ENCODE peak calls at places on chromosome 20, in nine cellular contexts. One of them, this sample, is unnamed.

GRCh38 chr20:45810191-45810590 is 2.3 kb upstream of the UBE2C start:
- DNase-seq in choroid plexus epithelial cell: no peak
- DNase-seq in Daoy: no peak
- DNase-seq in small intestine: no peak
- DNase-seq in amniotic stem cell: no peak
- DNase-seq in stimulated activated CD4-positive, alpha-beta T cell treated with anti-CD3 and anti-CD28 coated beads, TNF-alpha, amount 100 ng/mL, for 4 hours: no peak
- DNase-seq in central memory CD4-positive, alpha-beta T cell: no peak
- DNase-seq in adrenal gland: no peak
- DNase-seq in ACHN: no peak
- DNase-seq in this sample: no peak

GRCh38 chr20:25308671-25309394 is 60.9 kb downstream of the PYGB start:
- DNase-seq in choroid plexus epithelial cell: peak; percentile 93
- DNase-seq in Daoy: peak; percentile 82
- DNase-seq in small intestine: peak; percentile 22
- DNase-seq in amniotic stem cell: no peak
- DNase-seq in stimulated activated CD4-positive, alpha-beta T cell treated with anti-CD3 and anti-CD28 coated beads, TNF-alpha, amount 100 ng/mL, for 4 hours: no peak
- DNase-seq in central memory CD4-positive, alpha-beta T cell: no peak
- DNase-seq in adrenal gland: peak; percentile 41
- DNase-seq in ACHN: peak; percentile 83
- DNase-seq in this sample: peak; percentile 53

GRCh38 chr20:18154342-18154741 is 16.7 kb downstream of the KAT14 start:
- DNase-seq in choroid plexus epithelial cell: no peak
- DNase-seq in Daoy: no peak
- DNase-seq in small intestine: no peak
- DNase-seq in amniotic stem cell: no peak
- DNase-seq in stimulated activated CD4-positive, alpha-beta T cell treated with anti-CD3 and anti-CD28 coated beads, TNF-alpha, amount 100 ng/mL, for 4 hours: no peak
- DNase-seq in central memory CD4-positive, alpha-beta T cell: no peak
- DNase-seq in adrenal gland: no peak
- DNase-seq in ACHN: no peak
- DNase-seq in this sample: no peak

GRCh38 chr20:385448-385847 is 4.9 kb downstream of the TRIB3 start:
- DNase-seq in choroid plexus epithelial cell: no peak
- DNase-seq in Daoy: no peak
- DNase-seq in small intestine: no peak
- DNase-seq in amniotic stem cell: no peak
- DNase-seq in stimulated activated CD4-positive, alpha-beta T cell treated with anti-CD3 and anti-CD28 coated beads, TNF-alpha, amount 100 ng/mL, for 4 hours: no peak
- DNase-seq in central memory CD4-positive, alpha-beta T cell: no peak
- DNase-seq in adrenal gland: no peak
- DNase-seq in ACHN: no peak
- DNase-seq in this sample: no peak

GRCh38 chr20:58012731-58013510 is 215.5 kb downstream of the ANKRD60 start:
- DNase-seq in choroid plexus epithelial cell: no peak
- DNase-seq in Daoy: no peak
- DNase-seq in small intestine: no peak
- DNase-seq in amniotic stem cell: no peak
- DNase-seq in stimulated activated CD4-positive, alpha-beta T cell treated with anti-CD3 and anti-CD28 coated beads, TNF-alpha, amount 100 ng/mL, for 4 hours: no peak
- DNase-seq in central memory CD4-positive, alpha-beta T cell: no peak
- DNase-seq in adrenal gland: no peak
- DNase-seq in ACHN: no peak
- DNase-seq in this sample: no peak

GRCh38 chr20:51508780-51509179 is 33.7 kb downstream of the NFATC2 start:
- DNase-seq in choroid plexus epithelial cell: no peak
- DNase-seq in Daoy: no peak
- DNase-seq in small intestine: no peak
- DNase-seq in amniotic stem cell: no peak
- DNase-seq in stimulated activated CD4-positive, alpha-beta T cell treated with anti-CD3 and anti-CD28 coated beads, TNF-alpha, amount 100 ng/mL, for 4 hours: no peak
- DNase-seq in central memory CD4-positive, alpha-beta T cell: no peak
- DNase-seq in adrenal gland: no peak
- DNase-seq in ACHN: no peak
- DNase-seq in this sample: no peak

GRCh38 chr20:43188861-43189613 is 669 bp downstream of the PTPRT start:
- DNase-seq in choroid plexus epithelial cell: no peak
- DNase-seq in Daoy: no peak
- DNase-seq in small intestine: no peak
- DNase-seq in amniotic stem cell: no peak
- DNase-seq in stimulated activated CD4-positive, alpha-beta T cell treated with anti-CD3 and anti-CD28 coated beads, TNF-alpha, amount 100 ng/mL, for 4 hours: no peak
- DNase-seq in central memory CD4-positive, alpha-beta T cell: no peak
- DNase-seq in adrenal gland: no peak
- DNase-seq in ACHN: no peak
- DNase-seq in this sample: no peak

GRCh38 chr20:44738779-44739477 is 6.7 kb upstream of the KCNK15 start:
- DNase-seq in choroid plexus epithelial cell: peak; percentile 82
- DNase-seq in Daoy: peak; percentile 77
- DNase-seq in small intestine: peak; percentile 85
- DNase-seq in amniotic stem cell: no peak
- DNase-seq in stimulated activated CD4-positive, alpha-beta T cell treated with anti-CD3 and anti-CD28 coated beads, TNF-alpha, amount 100 ng/mL, for 4 hours: no peak
- DNase-seq in central memory CD4-positive, alpha-beta T cell: peak; percentile 33
- DNase-seq in adrenal gland: peak; percentile 59
- DNase-seq in ACHN: peak; percentile 71
- DNase-seq in this sample: peak; percentile 87

GRCh38 chr20:41072099-41072798 is 43.6 kb downstream of the TOP1 start:
- DNase-seq in choroid plexus epithelial cell: peak; percentile 88
- DNase-seq in Daoy: peak; percentile 71
- DNase-seq in small intestine: no peak
- DNase-seq in amniotic stem cell: peak; percentile 63
- DNase-seq in stimulated activated CD4-positive, alpha-beta T cell treated with anti-CD3 and anti-CD28 coated beads, TNF-alpha, amount 100 ng/mL, for 4 hours: no peak
- DNase-seq in central memory CD4-positive, alpha-beta T cell: no peak
- DNase-seq in adrenal gland: peak; percentile 58
- DNase-seq in ACHN: no peak
- DNase-seq in this sample: peak; percentile 61

GRCh38 chr20:22411568-22412450 is 172.6 kb downstream of the FOXA2 start:
- DNase-seq in choroid plexus epithelial cell: no peak
- DNase-seq in Daoy: peak; percentile 76
- DNase-seq in small intestine: peak; percentile 80
- DNase-seq in amniotic stem cell: no peak
- DNase-seq in stimulated activated CD4-positive, alpha-beta T cell treated with anti-CD3 and anti-CD28 coated beads, TNF-alpha, amount 100 ng/mL, for 4 hours: no peak
- DNase-seq in central memory CD4-positive, alpha-beta T cell: no peak
- DNase-seq in adrenal gland: peak; percentile 29
- DNase-seq in ACHN: peak; percentile 84
- DNase-seq in this sample: peak; percentile 92

GRCh38 chr20:46894579-46894958 is at the start of gene EYA2:
- DNase-seq in choroid plexus epithelial cell: no peak
- DNase-seq in Daoy: peak; percentile 48
- DNase-seq in small intestine: no peak
- DNase-seq in amniotic stem cell: no peak
- DNase-seq in stimulated activated CD4-positive, alpha-beta T cell treated with anti-CD3 and anti-CD28 coated beads, TNF-alpha, amount 100 ng/mL, for 4 hours: no peak
- DNase-seq in central memory CD4-positive, alpha-beta T cell: no peak
- DNase-seq in adrenal gland: no peak
- DNase-seq in ACHN: no peak
- DNase-seq in this sample: no peak

GRCh38 chr20:21127201-21127981 is 1.5 kb downstream of the KIZ start:
- DNase-seq in choroid plexus epithelial cell: no peak
- DNase-seq in Daoy: no peak
- DNase-seq in small intestine: peak; percentile 62
- DNase-seq in amniotic stem cell: no peak
- DNase-seq in stimulated activated CD4-positive, alpha-beta T cell treated with anti-CD3 and anti-CD28 coated beads, TNF-alpha, amount 100 ng/mL, for 4 hours: no peak
- DNase-seq in central memory CD4-positive, alpha-beta T cell: no peak
- DNase-seq in adrenal gland: no peak
- DNase-seq in ACHN: no peak
- DNase-seq in this sample: no peak

GRCh38 chr20:50592282-50593004 is 82.3 kb downstream of the PTPN1 start:
- DNase-seq in choroid plexus epithelial cell: no peak
- DNase-seq in Daoy: no peak
- DNase-seq in small intestine: no peak
- DNase-seq in amniotic stem cell: no peak
- DNase-seq in stimulated activated CD4-positive, alpha-beta T cell treated with anti-CD3 and anti-CD28 coated beads, TNF-alpha, amount 100 ng/mL, for 4 hours: no peak
- DNase-seq in central memory CD4-positive, alpha-beta T cell: no peak
- DNase-seq in adrenal gland: peak; percentile 70
- DNase-seq in ACHN: no peak
- DNase-seq in this sample: no peak

GRCh38 chr20:49345538-49345937 is 67.7 kb upstream of the ZNFX1 start:
- DNase-seq in choroid plexus epithelial cell: peak; percentile 33
- DNase-seq in Daoy: peak; percentile 73
- DNase-seq in small intestine: no peak
- DNase-seq in amniotic stem cell: peak; percentile 8
- DNase-seq in stimulated activated CD4-positive, alpha-beta T cell treated with anti-CD3 and anti-CD28 coated beads, TNF-alpha, amount 100 ng/mL, for 4 hours: no peak
- DNase-seq in central memory CD4-positive, alpha-beta T cell: no peak
- DNase-seq in adrenal gland: no peak
- DNase-seq in ACHN: peak; percentile 70
- DNase-seq in this sample: peak; percentile 51

GRCh38 chr20:2801459-2801728 is 967 bp upstream of the CPXM1 start:
- DNase-seq in choroid plexus epithelial cell: no peak
- DNase-seq in Daoy: no peak
- DNase-seq in small intestine: no peak
- DNase-seq in amniotic stem cell: no peak
- DNase-seq in stimulated activated CD4-positive, alpha-beta T cell treated with anti-CD3 and anti-CD28 coated beads, TNF-alpha, amount 100 ng/mL, for 4 hours: no peak
- DNase-seq in central memory CD4-positive, alpha-beta T cell: no peak
- DNase-seq in adrenal gland: no peak
- DNase-seq in ACHN: no peak
- DNase-seq in this sample: no peak

GRCh38 chr20:289693-290080 is 863 bp downstream of the C20orf96 start:
- DNase-seq in choroid plexus epithelial cell: no peak
- DNase-seq in Daoy: no peak
- DNase-seq in small intestine: no peak
- DNase-seq in amniotic stem cell: no peak
- DNase-seq in stimulated activated CD4-positive, alpha-beta T cell treated with anti-CD3 and anti-CD28 coated beads, TNF-alpha, amount 100 ng/mL, for 4 hours: no peak
- DNase-seq in central memory CD4-positive, alpha-beta T cell: no peak
- DNase-seq in adrenal gland: no peak
- DNase-seq in ACHN: no peak
- DNase-seq in this sample: no peak

GRCh38 chr20:33521461-33521860 is 31.6 kb downstream of the CBFA2T2 start:
- DNase-seq in choroid plexus epithelial cell: no peak
- DNase-seq in Daoy: no peak
- DNase-seq in small intestine: peak; percentile 36
- DNase-seq in amniotic stem cell: no peak
- DNase-seq in stimulated activated CD4-positive, alpha-beta T cell treated with anti-CD3 and anti-CD28 coated beads, TNF-alpha, amount 100 ng/mL, for 4 hours: no peak
- DNase-seq in central memory CD4-positive, alpha-beta T cell: no peak
- DNase-seq in adrenal gland: no peak
- DNase-seq in ACHN: no peak
- DNase-seq in this sample: no peak

GRCh38 chr20:13515291-13515690 is 123.4 kb downstream of the TASP1 start:
- DNase-seq in choroid plexus epithelial cell: no peak
- DNase-seq in Daoy: no peak
- DNase-seq in small intestine: no peak
- DNase-seq in amniotic stem cell: no peak
- DNase-seq in stimulated activated CD4-positive, alpha-beta T cell treated with anti-CD3 and anti-CD28 coated beads, TNF-alpha, amount 100 ng/mL, for 4 hours: no peak
- DNase-seq in central memory CD4-positive, alpha-beta T cell: no peak
- DNase-seq in adrenal gland: no peak
- DNase-seq in ACHN: no peak
- DNase-seq in this sample: no peak

GRCh38 chr20:2754426-2754825 is 46.0 kb downstream of the CPXM1 start:
- DNase-seq in choroid plexus epithelial cell: no peak
- DNase-seq in Daoy: no peak
- DNase-seq in small intestine: no peak
- DNase-seq in amniotic stem cell: no peak
- DNase-seq in stimulated activated CD4-positive, alpha-beta T cell treated with anti-CD3 and anti-CD28 coated beads, TNF-alpha, amount 100 ng/mL, for 4 hours: no peak
- DNase-seq in central memory CD4-positive, alpha-beta T cell: no peak
- DNase-seq in adrenal gland: no peak
- DNase-seq in ACHN: no peak
- DNase-seq in this sample: no peak

GRCh38 chr20:58717278-58718091 is 24.9 kb downstream of the NPEPL1 start:
- DNase-seq in choroid plexus epithelial cell: no peak
- DNase-seq in Daoy: no peak
- DNase-seq in small intestine: no peak
- DNase-seq in amniotic stem cell: no peak
- DNase-seq in stimulated activated CD4-positive, alpha-beta T cell treated with anti-CD3 and anti-CD28 coated beads, TNF-alpha, amount 100 ng/mL, for 4 hours: no peak
- DNase-seq in central memory CD4-positive, alpha-beta T cell: no peak
- DNase-seq in adrenal gland: peak; percentile 12
- DNase-seq in ACHN: no peak
- DNase-seq in this sample: peak; percentile 4

GRCh38 chr20:20548527-20549266 is 163.7 kb downstream of the RALGAPA2 start:
- DNase-seq in choroid plexus epithelial cell: no peak
- DNase-seq in Daoy: no peak
- DNase-seq in small intestine: peak; percentile 78
- DNase-seq in amniotic stem cell: no peak
- DNase-seq in stimulated activated CD4-positive, alpha-beta T cell treated with anti-CD3 and anti-CD28 coated beads, TNF-alpha, amount 100 ng/mL, for 4 hours: no peak
- DNase-seq in central memory CD4-positive, alpha-beta T cell: no peak
- DNase-seq in adrenal gland: no peak
- DNase-seq in ACHN: no peak
- DNase-seq in this sample: no peak

GRCh38 chr20:48724891-48725588 is 102.8 kb downstream of the PREX1 start:
- DNase-seq in choroid plexus epithelial cell: no peak
- DNase-seq in Daoy: no peak
- DNase-seq in small intestine: no peak
- DNase-seq in amniotic stem cell: no peak
- DNase-seq in stimulated activated CD4-positive, alpha-beta T cell treated with anti-CD3 and anti-CD28 coated beads, TNF-alpha, amount 100 ng/mL, for 4 hours: no peak
- DNase-seq in central memory CD4-positive, alpha-beta T cell: no peak
- DNase-seq in adrenal gland: no peak
- DNase-seq in ACHN: no peak
- DNase-seq in this sample: no peak

GRCh38 chr20:51085761-51086160 is 62.9 kb upstream of the KCNG1 start:
- DNase-seq in choroid plexus epithelial cell: no peak
- DNase-seq in Daoy: no peak
- DNase-seq in small intestine: no peak
- DNase-seq in amniotic stem cell: no peak
- DNase-seq in stimulated activated CD4-positive, alpha-beta T cell treated with anti-CD3 and anti-CD28 coated beads, TNF-alpha, amount 100 ng/mL, for 4 hours: no peak
- DNase-seq in central memory CD4-positive, alpha-beta T cell: no peak
- DNase-seq in adrenal gland: no peak
- DNase-seq in ACHN: no peak
- DNase-seq in this sample: no peak

GRCh38 chr20:18928626-18929025 is 115.0 kb downstream of the SCP2D1 start:
- DNase-seq in choroid plexus epithelial cell: no peak
- DNase-seq in Daoy: no peak
- DNase-seq in small intestine: no peak
- DNase-seq in amniotic stem cell: no peak
- DNase-seq in stimulated activated CD4-positive, alpha-beta T cell treated with anti-CD3 and anti-CD28 coated beads, TNF-alpha, amount 100 ng/mL, for 4 hours: no peak
- DNase-seq in central memory CD4-positive, alpha-beta T cell: no peak
- DNase-seq in adrenal gland: no peak
- DNase-seq in ACHN: no peak
- DNase-seq in this sample: no peak

This sample was measured in H4.